ENCODE peak calls at places on chromosomes 6 and 20, in six cellular contexts. A is H7, T is lower leg skin, C is Panc1, J is lung, G is foreskin fibroblast. P is an unnamed sample.

GRCh38 chr6:21163110-21163837 is 430.3 kb upstream of the SOX4 start:
- DNase-seq in A (no peak), T (no peak), C (no peak), J (no peak), G (peak), P (no peak)

GRCh38 chr6:36769676-36770499 is 69.4 kb downstream of the CPNE5 start:
- DNase-seq in A (no peak), T (no peak), C (no peak), J (peak), G (peak), P (peak)

GRCh38 chr20:49386848-49387605 is 95.4 kb downstream of the KCNB1 start:
- DNase-seq in A (no peak), T (no peak), C (no peak), J (no peak), G (no peak), P (no peak)

GRCh38 chr20:38168791-38169589 is 3.9 kb upstream of the TGM2 start:
- DNase-seq in A (no peak), T (no peak), C (no peak), J (no peak), G (no peak), P (no peak)

GRCh38 chr6:168865-169455 is 123.3 kb upstream of the DUSP22 start:
- DNase-seq in A (peak), T (no peak), C (peak), J (no peak), G (peak), P (peak)

GRCh38 chr6:21000391-21000801 is 466.1 kb downstream of the CDKAL1 start:
- DNase-seq in A (no peak), T (no peak), C (no peak), J (no peak), G (no peak), P (peak)

GRCh38 chr6:41683460-41684310 is 45.4 kb downstream of the MDFI start:
- DNase-seq in A (peak), T (peak), C (peak), J (peak), G (peak), P (peak)

GRCh38 chr20:32201296-32201976 is 6.1 kb downstream of the PLAGL2 start:
- DNase-seq in A (no peak), T (no peak), C (no peak), J (no peak), G (peak), P (no peak)

GRCh38 chr6:109978174-109979032 is at the start of gene GPR6:
- DNase-seq in A (peak), T (no peak), C (no peak), J (peak), G (peak), P (no peak)

GRCh38 chr6:24481449-24481848 is 7.9 kb downstream of the GPLD1 start:
- DNase-seq in A (no peak), T (no peak), C (no peak), J (no peak), G (no peak), P (no peak)

GRCh38 chr6:24887520-24887919 is 48.2 kb downstream of the RIPOR2 start:
- DNase-seq in A (no peak), T (no peak), C (no peak), J (no peak), G (no peak), P (no peak)

DNA sequence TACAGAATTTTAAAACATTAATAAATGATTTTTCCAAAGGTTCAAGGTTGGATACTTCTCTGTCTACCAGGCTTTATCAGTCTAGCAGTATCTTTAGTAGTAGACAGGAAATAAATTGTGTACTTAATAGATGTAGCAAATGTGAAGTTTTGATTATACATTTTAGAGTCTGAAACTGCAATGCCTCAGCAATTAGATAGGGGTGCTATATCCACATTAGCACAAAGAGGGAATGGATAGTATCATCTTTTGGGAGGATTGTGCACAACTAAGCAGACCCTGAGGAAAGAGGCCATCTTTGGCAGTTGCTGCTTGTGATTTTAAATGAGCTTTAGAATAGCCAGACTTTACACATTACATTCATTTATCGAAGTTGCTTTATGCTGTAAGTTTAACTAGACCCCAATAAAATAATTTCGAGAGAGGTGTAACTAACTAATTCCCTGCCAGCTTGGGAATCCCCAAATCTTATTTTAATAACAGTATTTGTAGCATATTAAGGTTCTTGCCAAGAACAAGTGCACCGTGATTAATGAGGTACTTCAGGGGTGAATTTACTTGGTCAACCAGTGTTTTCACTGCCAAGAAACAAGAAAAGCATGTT is 2.8 kb downstream of the KCNQ5 start:
- DNase-seq in A (peak), T (no peak), C (no peak), J (no peak), G (peak), P (no peak)
- H3K4me3 ChIP-seq in A (no peak), T (no peak), C (no peak), J (no peak), G (no peak), P (no peak)

DNA sequence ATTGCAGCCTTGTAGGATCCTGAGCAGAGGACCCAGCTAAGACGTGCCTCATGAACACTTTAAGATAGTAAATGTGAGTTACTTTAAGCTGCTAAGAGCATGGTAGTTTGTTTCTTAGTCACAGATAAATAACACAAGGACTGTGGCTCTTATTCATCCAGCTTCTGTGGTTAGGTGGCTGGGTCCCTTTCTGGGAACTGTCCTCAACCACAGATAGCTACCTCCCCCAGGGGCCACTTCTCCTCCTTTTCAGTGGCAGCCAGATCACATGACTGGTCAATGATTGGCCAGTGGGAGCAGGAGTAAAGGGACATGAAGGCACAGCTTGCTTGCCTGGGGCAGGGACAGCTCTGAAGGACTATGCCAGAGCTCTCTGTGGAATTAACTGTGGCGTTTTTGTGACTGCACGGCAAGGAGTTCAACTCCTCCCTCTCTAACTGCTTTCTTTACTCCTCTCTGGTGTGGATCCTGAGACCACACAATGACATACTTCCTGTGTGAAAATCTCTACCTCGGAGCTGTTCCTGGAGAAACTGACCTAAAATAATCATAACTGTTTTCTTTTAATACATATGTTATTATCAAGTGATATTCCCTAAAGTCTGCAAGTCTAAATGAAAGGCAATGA is 76.5 kb downstream of the NRN1 start:
- DNase-seq in A (no peak), T (no peak), C (no peak), J (no peak), G (no peak), P (no peak)
- H3K4me3 ChIP-seq in A (no peak), T (no peak), C (no peak), J (no peak), G (no peak), P (no peak)

DNA sequence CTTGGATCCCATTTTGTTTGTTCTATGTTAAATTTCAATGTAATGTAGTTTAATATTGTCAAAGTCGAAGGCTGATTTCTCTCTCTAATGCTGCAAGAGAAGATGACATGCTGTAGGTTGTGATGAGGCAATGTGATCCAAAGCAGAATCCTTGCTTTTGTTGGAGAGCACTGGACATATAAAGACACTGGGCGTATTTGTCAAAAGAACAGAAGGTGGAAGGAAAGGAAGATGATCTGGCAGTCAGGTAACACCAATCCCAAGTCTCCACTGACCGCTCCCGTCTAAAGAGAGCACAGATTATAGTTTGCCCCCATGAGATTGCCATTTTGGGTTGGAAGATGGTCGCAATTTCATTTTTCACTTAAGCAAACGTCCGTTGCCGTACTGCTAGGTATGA is 935 bp upstream of the RFX6 start:
- DNase-seq in A (no peak), T (no peak), C (no peak), J (no peak), G (no peak), P (no peak)
- H3K4me3 ChIP-seq in A (peak), T (no peak), C (peak), J (no peak), G (no peak), P (no peak)

DNA sequence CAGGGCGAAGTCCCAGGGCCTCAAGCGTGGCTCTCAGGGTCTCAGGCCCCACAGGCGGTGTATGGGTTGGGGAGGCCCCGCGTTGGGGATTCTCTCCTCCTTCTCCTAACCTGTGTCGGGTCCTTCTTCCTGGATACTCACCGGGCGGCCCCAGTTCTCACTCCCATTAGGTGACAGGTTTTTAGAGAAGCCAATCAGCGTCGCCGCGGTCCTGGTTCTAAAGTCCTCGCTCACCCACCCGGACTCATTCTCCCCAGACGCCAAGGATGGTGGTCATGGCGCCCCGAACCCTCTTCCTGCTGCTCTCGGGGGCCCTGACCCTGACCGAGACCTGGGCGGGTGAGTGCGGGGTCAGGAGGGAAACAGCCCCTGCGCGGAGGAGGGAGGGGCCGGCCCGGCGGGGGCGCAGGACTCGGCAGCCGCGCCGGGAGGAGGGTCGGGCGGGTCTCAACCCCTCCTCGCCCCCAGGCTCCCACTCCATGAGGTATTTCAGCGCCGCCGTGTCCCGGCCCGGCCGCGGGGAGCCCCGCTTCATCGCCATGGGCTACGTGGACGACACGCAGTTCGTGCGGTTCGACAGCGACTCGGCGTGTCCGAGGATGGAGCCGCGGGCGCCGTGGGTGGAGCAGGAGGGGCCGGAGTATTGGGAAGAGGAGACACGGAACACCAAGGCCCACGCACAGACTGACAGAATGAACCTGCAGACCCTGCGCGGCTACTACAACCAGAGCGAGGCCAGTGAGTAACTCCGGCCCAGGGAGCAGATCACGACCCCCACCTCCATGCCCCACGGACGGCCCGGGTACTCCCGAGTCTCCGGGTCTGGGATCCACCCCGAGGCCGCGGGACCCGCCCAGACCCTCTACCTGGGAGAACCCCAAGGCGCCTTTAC is at the start of gene HLA-G:
- DNase-seq in A (peak), T (no peak), C (no peak), J (no peak), G (no peak), P (no peak)
- H3K4me3 ChIP-seq in A (peak), T (no peak), C (no peak), J (peak), G (peak), P (no peak)

DNA sequence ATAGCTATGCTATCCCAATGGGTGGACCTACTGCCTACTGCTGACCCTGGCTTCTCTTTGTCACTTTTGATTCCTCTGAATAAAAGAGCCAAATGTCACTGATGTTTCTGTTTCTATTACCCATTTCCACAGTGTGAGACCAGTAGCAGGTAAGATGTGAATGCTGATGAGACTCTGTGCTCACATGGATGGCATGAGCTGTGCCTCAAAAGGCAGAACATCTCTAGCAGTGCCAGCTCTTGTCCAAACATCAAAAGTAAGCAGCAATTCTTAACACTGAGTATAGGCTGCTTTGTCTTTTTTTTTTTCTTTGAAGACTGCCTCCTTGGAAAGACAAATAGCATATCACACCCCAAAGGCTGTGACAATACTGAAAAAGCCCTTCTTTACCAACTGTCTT is 459.2 kb upstream of the RUNX2 start:
- DNase-seq in A (no peak), T (no peak), C (no peak), J (no peak), G (no peak), P (no peak)
- H3K4me3 ChIP-seq in A (no peak), T (no peak), C (no peak), J (no peak), G (no peak), P (no peak)

P was measured in Jurkat, Clone E6-1.